ENCODE peak calls at places on chromosome 14, in seven cellular contexts. L is OCI-LY7, U is GM23248, T is K562, X is HCT116, P is hepatocyte, C is IMR-90. A is an unnamed sample.

GRCh38 chr14:96091941-96092411 is 52.8 kb downstream of the C14orf132 start:
- DNase-seq in L (no peak), U (peak; percentile 86), T (no peak), X (no peak), P (no peak), C (no peak), A (no peak)

GRCh38 chr14:85532981-85533820 is 3.3 kb downstream of the FLRT2 start:
- DNase-seq in L (no peak), U (peak; percentile 91), T (no peak), X (no peak), P (peak; percentile 82), C (peak; percentile 87), A (peak; percentile 88)

GRCh38 chr14:103699901-103700752 is 15.1 kb downstream of the XRCC3 start:
- DNase-seq in L (no peak), U (peak; percentile 32), T (no peak), X (no peak), P (no peak), C (no peak), A (no peak)

GRCh38 chr14:38045461-38045860 is 162.2 kb upstream of the SSTR1 start:
- DNase-seq in L (no peak), U (no peak), T (no peak), X (no peak), P (no peak), C (no peak), A (no peak)

GRCh38 chr14:44914849-44915248 is 46.9 kb downstream of the KLHL28 start:
- DNase-seq in L (no peak), U (peak; percentile 38), T (peak; percentile 37), X (no peak), P (peak; percentile 11), C (peak; percentile 12), A (peak; percentile 32)

GRCh38 chr14:31489680-31490079 is 1.8 kb upstream of the GPR33 start:
- DNase-seq in L (peak; percentile 61), U (no peak), T (no peak), X (no peak), P (no peak), C (no peak), A (no peak)

GRCh38 chr14:98984027-98984718 is 287.8 kb downstream of the BCL11B start:
- DNase-seq in L (no peak), U (no peak), T (no peak), X (no peak), P (no peak), C (no peak), A (no peak)

GRCh38 chr14:69879175-69880047 is at the start of gene SMOC1:
- DNase-seq in L (no peak), U (peak; percentile 48), T (no peak), X (no peak), P (peak; percentile 80), C (peak; percentile 79), A (peak; percentile 95)

GRCh38 chr14:94685681-94686485 is 73.7 kb downstream of the SERPINA3 start:
- DNase-seq in L (no peak), U (no peak), T (no peak), X (no peak), P (no peak), C (no peak), A (no peak)

GRCh38 chr14:101506211-101506920 is 54.9 kb upstream of the DIO3 start:
- DNase-seq in L (no peak), U (no peak), T (no peak), X (no peak), P (no peak), C (no peak), A (no peak)

GRCh38 chr14:99389171-99389826 is 91.4 kb downstream of the SETD3 start:
- DNase-seq in L (peak; percentile 22), U (peak; percentile 57), T (peak; percentile 49), X (peak; percentile 16), P (peak; percentile 67), C (peak; percentile 10), A (peak; percentile 80)

GRCh38 chr14:53109028-53109687 is 44.0 kb downstream of the DDHD1 start:
- DNase-seq in L (peak; percentile 43), U (peak; percentile 54), T (peak; percentile 8), X (no peak), P (no peak), C (no peak), A (no peak)

GRCh38 chr14:55430024-55430690 is 10.3 kb downstream of the TBPL2 start:
- DNase-seq in L (peak; percentile 80), U (peak; percentile 81), T (peak; percentile 72), X (peak; percentile 66), P (peak; percentile 87), C (peak; percentile 86), A (peak; percentile 67)

GRCh38 chr14:79583738-79584405 is 627.4 kb downstream of the DIO2 start:
- DNase-seq in L (no peak), U (peak; percentile 61), T (no peak), X (no peak), P (no peak), C (peak; percentile 88), A (no peak)

GRCh38 chr14:44112774-44113460 is 394.2 kb downstream of the FSCB start:
- DNase-seq in L (no peak), U (no peak), T (no peak), X (no peak), P (no peak), C (no peak), A (no peak)

GRCh38 chr14:103512701-103513611 is 9.7 kb downstream of the CKB start:
- DNase-seq in L (no peak), U (peak; percentile 99), T (no peak), X (no peak), P (peak; percentile 13), C (peak; percentile 80), A (no peak)

GRCh38 chr14:21257395-21258193 is 11.6 kb downstream of the HNRNPC start:
- DNase-seq in L (no peak), U (peak; percentile 42), T (no peak), X (no peak), P (no peak), C (no peak), A (no peak)
- H3K36me3 ChIP-seq in L (peaks cover 99% of the 10 kb centered on the region), U (peaks cover 74% of the 10 kb centered on the region), T (peaks cover 88% of the 10 kb centered on the region), X (peaks cover 68% of the 10 kb centered on the region), P (peaks cover 7% of the 10 kb centered on the region), C (peaks cover 39% of the 10 kb centered on the region), A (peaks cover 26% of the 10 kb centered on the region)

DNA sequence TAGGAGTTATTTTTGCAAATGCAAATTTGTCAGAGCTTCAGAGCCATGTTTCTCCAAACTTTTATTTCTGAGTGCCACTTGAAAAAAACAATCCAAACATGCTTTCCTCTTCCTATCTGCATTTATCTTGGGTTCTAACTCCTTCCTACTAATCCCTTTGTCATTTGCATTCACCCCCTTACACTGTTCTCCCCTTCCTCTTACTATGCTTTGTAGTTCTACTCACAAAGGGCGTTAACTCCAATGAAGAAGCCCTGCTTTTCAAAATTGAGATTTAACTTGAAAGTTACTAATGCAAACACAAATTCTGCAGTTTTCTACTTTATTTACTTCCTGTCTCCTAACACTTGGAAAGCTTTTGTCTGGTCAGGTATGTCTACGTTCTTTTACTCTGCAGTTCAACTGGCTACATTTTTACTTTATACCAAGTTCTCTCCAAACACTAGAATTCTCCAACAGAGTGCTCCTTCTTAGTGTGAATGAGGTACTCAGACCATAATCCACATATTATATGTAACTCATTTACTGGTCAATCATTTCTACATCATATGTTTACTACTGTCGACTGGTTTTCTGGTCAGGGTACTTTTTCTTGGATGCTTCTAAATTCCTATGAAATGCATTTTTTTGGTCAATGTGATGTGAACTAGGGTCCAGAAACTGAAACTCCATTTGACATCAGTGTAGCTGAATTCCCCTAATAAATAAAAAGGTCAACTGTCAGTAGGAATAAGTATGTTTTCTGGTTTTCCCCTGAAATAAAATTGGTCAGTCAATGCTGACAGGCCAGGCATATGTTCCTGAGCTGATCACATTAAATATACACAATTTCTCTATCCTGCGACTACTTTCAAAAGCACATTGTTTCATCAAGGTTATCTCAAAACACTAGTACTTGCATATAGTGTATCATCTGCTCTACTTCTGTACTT is 51.2 kb upstream of the OR5AU1 start:
- DNase-seq in L (no peak), U (no peak), T (no peak), X (no peak), P (no peak), C (no peak), A (peak; percentile 11)
- H4K20me1 ChIP-seq in L (peaks cover 42% of the 10 kb centered on the region), U (peaks cover 15% of the 10 kb centered on the region), T (no peaks in the 10 kb centered on the region), X (peaks cover 64% of the 10 kb centered on the region), P (peaks cover 33% of the 10 kb centered on the region), C (peaks cover 11% of the 10 kb centered on the region), A (peaks cover 92% of the 10 kb centered on the region)

GRCh38 chr14:77307099-77307496 is 13.6 kb downstream of the POMT2 start:
- DNase-seq in L (no peak), U (peak; percentile 41), T (no peak), X (no peak), P (peak; percentile 37), C (peak; percentile 20), A (no peak)
- H3K36me3 ChIP-seq in L (peaks cover 6% of the 10 kb centered on the region), U (no peaks in the 10 kb centered on the region), T (peaks cover 11% of the 10 kb centered on the region), X (no peaks in the 10 kb centered on the region), P (no peaks in the 10 kb centered on the region), C (no peaks in the 10 kb centered on the region), A (no peaks in the 10 kb centered on the region)

DNA sequence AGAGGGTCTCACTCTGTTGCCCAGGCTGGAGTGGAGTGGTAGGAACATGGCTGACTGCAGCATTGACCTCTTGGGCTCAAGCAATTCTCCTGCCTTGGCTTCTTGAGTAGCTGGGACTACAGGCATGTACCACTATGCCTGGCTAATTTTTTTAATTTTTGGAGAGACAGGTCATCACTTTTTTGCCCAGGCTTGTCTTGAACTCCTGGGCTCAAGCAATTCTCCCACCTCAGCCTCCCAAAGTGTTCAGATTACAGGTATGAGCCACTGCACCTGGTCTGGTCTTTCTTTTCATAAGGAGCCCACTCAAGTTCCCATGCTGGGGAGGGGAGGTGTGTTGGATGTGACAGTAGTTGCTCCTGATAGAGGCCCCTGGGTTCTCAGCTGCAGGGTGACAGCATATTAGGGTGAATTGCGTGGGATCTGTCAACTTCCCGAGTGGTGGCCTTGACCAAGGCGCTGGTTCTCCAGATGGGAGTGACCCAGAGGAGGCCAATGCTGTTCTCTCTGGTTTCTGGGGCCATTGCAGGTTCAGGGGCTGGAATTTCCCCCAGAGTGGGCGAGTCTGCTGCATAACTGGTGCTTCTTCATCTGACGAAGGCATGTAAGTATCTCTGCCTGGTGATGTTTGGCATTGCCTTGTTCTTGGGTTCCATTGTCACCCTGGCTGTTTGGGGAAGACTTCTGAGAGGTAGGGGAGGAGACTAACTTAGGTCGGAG is 52.4 kb upstream of the ESRRB start:
- DNase-seq in L (no peak), U (no peak), T (no peak), X (no peak), P (no peak), C (no peak), A (no peak)
- H4K20me1 ChIP-seq in L (no peaks in the 10 kb centered on the region), U (no peaks in the 10 kb centered on the region), T (no peaks in the 10 kb centered on the region), X (no peaks in the 10 kb centered on the region), P (no peaks in the 10 kb centered on the region), C (no peaks in the 10 kb centered on the region), A (no peaks in the 10 kb centered on the region)

DNA sequence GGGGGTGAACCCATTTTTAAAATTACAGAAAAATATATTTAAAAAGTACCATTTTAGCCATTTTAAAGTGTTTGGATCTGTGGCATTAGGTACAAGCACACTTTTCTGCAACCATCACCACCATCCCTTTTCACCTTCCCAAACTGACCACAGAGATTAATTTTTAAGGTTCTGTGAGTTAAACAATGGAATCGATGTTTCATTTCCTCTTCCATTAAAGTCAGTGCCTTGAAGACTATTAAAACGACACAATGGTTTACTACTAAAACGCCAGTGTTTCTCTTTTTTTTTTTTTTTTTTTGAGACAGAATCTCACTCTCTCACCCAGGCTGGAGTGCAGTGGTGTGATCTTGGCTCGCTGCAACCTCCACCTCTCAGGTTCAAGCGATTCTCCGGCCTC is 78.1 kb upstream of the GPR68 start:
- DNase-seq in L (no peak), U (no peak), T (no peak), X (no peak), P (no peak), C (no peak), A (no peak)
- H3K36me3 ChIP-seq in L (peaks cover 96% of the 10 kb centered on the region), U (no peaks in the 10 kb centered on the region), T (peaks cover 50% of the 10 kb centered on the region), X (peaks cover 9% of the 10 kb centered on the region), P (no peaks in the 10 kb centered on the region), C (no peaks in the 10 kb centered on the region), A (no peaks in the 10 kb centered on the region)

A was measured in neural progenitor cell.